ENCODE peak calls at places on chromosomes 13 and 19, in nine cellular contexts. W is tibial artery, R is right cardiac atrium, S is aorta, B is neural progenitor cell, Z is A549, Q is mucosa of descending colon, P is colonic mucosa, D is pancreas. A is an unnamed sample.

GRCh38 chr13:106503272-106503671 is 32.2 kb downstream of the EFNB2 start:
- DNase-seq in W (no peak), R (no peak), S (no peak), B (no peak), Z (no peak), Q (no peak), P (no peak), D (no peak), A (no peak)

GRCh38 chr19:48997972-48998371 is 4.3 kb downstream of the RUVBL2 start:
- DNase-seq in W (no peak), R (no peak), S (no peak), B (peak; percentile 88), Z (peak; percentile 85), Q (peak; percentile 57), P (peak; percentile 76), D (peak; percentile 70), A (peak; percentile 84)

GRCh38 chr19:14085309-14085995 is at the start of gene C19orf67:
- DNase-seq in W (no peak), R (peak; percentile 72), S (no peak), B (peak; percentile 36), Z (no peak), Q (peak; percentile 49), P (no peak), D (no peak), A (peak; percentile 66)

GRCh38 chr19:38805180-38805579 is 7.6 kb downstream of the LGALS4 start:
- DNase-seq in W (no peak), R (no peak), S (peak; percentile 35), B (no peak), Z (no peak), Q (peak; percentile 27), P (no peak), D (no peak), A (no peak)

GRCh38 chr13:51814825-51815650 is 11.1 kb upstream of the DHRS12 start:
- DNase-seq in W (peak; percentile 41), R (no peak), S (no peak), B (peak; percentile 76), Z (peak; percentile 45), Q (peak; percentile 60), P (peak; percentile 79), D (peak; percentile 70), A (peak; percentile 65)

GRCh38 chr19:55697698-55698097 is 22.7 kb downstream of the EPN1 start:
- DNase-seq in W (no peak), R (no peak), S (peak; percentile 45), B (no peak), Z (no peak), Q (no peak), P (no peak), D (no peak), A (no peak)

GRCh38 chr19:2415281-2415972 is 12.0 kb downstream of the TIMM13 start:
- DNase-seq in W (no peak), R (peak; percentile 57), S (no peak), B (no peak), Z (no peak), Q (no peak), P (no peak), D (no peak), A (no peak)

GRCh38 chr13:110338441-110339101 is 31.5 kb downstream of the COL4A2 start:
- DNase-seq in W (peak; percentile 78), R (peak; percentile 87), S (no peak), B (peak; percentile 70), Z (no peak), Q (no peak), P (no peak), D (no peak), A (no peak)

GRCh38 chr13:73039201-73040108 is 19.4 kb upstream of the KLF5 start:
- DNase-seq in W (no peak), R (no peak), S (no peak), B (no peak), Z (no peak), Q (no peak), P (no peak), D (no peak), A (no peak)

DNA sequence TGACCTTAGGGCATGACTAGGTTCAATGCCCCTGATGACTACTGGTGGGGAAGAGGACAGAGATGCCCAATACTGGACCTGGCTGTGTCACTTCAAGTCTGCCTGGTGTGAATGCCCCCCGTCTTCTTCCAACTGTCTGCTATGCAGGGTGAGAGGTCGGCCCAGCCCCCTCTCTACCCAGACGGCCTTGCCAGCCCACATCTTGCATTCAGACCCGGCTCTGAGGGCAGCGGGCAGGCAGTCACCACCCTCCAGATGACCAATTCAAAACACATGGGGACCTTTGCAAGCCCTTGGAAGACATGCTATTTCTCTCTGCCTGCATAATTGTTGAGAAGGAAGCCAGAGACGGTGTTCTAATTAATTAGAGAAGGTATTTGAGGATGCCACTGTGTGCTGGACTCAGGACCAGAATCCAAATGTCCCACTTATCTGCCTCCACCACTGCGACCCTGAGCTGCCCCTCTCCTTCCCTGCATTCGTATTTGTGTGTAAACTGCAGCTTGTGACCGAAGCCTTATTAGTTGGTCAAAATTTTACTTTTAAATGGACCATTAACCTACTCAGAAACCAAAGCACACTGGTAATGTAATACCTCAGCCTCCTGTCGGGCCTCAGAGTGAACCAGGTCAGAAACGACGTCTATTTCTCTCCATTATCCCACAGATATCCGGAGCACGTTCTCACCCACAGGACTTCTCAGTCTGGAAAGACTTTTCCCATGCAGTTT is 406.9 kb downstream of the ZNF536 start:
- DNase-seq in W (no peak), R (no peak), S (no peak), B (no peak), Z (no peak), Q (no peak), P (no peak), D (no peak), A (no peak)
- H3K9me3 ChIP-seq in W (no peaks in the 10 kb centered on the region), R (no peaks in the 10 kb centered on the region), S (no peaks in the 10 kb centered on the region), B (no peaks in the 10 kb centered on the region), Z (no peaks in the 10 kb centered on the region), Q (no peaks in the 10 kb centered on the region), P (no peaks in the 10 kb centered on the region), D (no peaks in the 10 kb centered on the region), A (no peaks in the 10 kb centered on the region)

DNA sequence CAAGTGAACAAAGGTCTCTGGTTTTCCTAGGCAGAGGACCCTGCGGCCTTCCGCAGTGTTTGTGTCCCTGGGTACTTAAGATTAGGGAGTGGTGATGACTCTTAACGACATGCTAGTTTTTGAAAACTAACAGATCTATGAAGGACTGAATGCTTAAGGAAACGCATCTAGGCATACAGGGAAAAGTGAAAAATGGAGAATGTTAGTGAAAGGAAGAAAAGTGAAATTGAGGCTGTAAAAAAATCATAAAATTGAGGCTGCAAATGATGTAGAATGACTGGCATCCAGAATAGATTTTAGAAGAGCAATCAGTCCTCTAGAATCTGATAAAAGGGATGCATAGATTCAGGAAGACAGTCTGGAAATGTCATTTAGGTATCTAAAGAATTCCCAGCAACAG is 3.5 kb downstream of the ZNF260 start:
- DNase-seq in W (no peak), R (no peak), S (no peak), B (no peak), Z (no peak), Q (no peak), P (no peak), D (no peak), A (no peak)
- H3K9me3 ChIP-seq in W (peaks cover 3% of the 10 kb centered on the region), R (no peaks in the 10 kb centered on the region), S (peaks cover 16% of the 10 kb centered on the region), B (peaks cover 22% of the 10 kb centered on the region), Z (peaks cover 87% of the 10 kb centered on the region), Q (peaks cover 64% of the 10 kb centered on the region), P (no peaks in the 10 kb centered on the region), D (no peaks in the 10 kb centered on the region), A (no peaks in the 10 kb centered on the region)

DNA sequence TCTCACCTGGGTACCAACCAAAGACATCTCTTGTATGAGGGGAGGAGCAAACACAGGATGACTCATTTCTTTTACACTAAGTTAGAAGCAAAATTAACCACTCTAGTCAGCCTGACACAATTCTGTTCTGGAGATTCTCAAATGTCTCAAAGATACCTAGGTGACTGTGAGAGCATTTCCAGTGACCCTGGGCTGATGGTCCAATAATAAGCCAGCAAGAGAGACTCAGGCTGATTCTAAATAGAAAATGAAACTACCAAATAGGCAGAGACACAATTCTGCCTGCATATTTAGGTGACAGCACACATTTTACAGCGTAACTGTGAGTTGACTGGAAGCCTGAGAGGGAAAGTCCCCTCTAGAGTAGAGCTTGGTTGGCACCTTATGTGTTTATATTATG is 16.3 kb downstream of the ZNF91 start:
- DNase-seq in W (no peak), R (no peak), S (no peak), B (no peak), Z (no peak), Q (no peak), P (no peak), D (no peak), A (no peak)
- H3K9me3 ChIP-seq in W (no peaks in the 10 kb centered on the region), R (peaks cover 2% of the 10 kb centered on the region), S (peaks cover 7% of the 10 kb centered on the region), B (peaks cover 12% of the 10 kb centered on the region), Z (peaks cover 56% of the 10 kb centered on the region), Q (peaks cover 75% of the 10 kb centered on the region), P (no peaks in the 10 kb centered on the region), D (no peaks in the 10 kb centered on the region), A (no peaks in the 10 kb centered on the region)

GRCh38 chr13:93004919-93005318 is 221.7 kb upstream of the GPC6 start:
- DNase-seq in W (no peak), R (no peak), S (no peak), B (peak; percentile 18), Z (peak; percentile 5), Q (no peak), P (no peak), D (no peak), A (no peak)
- H3K9me3 ChIP-seq in W (no peaks in the 10 kb centered on the region), R (no peaks in the 10 kb centered on the region), S (peaks cover 4% of the 10 kb centered on the region), B (no peaks in the 10 kb centered on the region), Z (no peaks in the 10 kb centered on the region), Q (peaks cover 8% of the 10 kb centered on the region), P (no peaks in the 10 kb centered on the region), D (no peaks in the 10 kb centered on the region), A (no peaks in the 10 kb centered on the region)